ENCODE peak calls at places on chromosomes 3 and 15, in four cellular contexts. M is WTC11, L is HepG2, B is K562. I is an unnamed sample.

GRCh38 chr3:146187334-146187950 is 26.5 kb upstream of the PLOD2 start:
- DNase-seq in M (peak; percentile 16), L (no peak), B (no peak), I (no peak)

GRCh38 chr15:100125627-100126231 is 216.0 kb downstream of the ADAMTS17 start:
- DNase-seq in M (no peak), L (no peak), B (no peak), I (no peak)

GRCh38 chr15:55782901-55783300 is 39.9 kb upstream of the PRTG start:
- DNase-seq in M (no peak), L (no peak), B (no peak), I (peak; percentile 78)

GRCh38 chr15:50879016-50879415 is 29.5 kb upstream of the AP4E1 start:
- DNase-seq in M (no peak), L (no peak), B (no peak), I (no peak)

GRCh38 chr3:66121288-66121687 is 82.6 kb upstream of the MAGI1 start:
- DNase-seq in M (no peak), L (no peak), B (no peak), I (no peak)

GRCh38 chr3:152316318-152316717 is 47.6 kb downstream of the MBNL1 start:
- DNase-seq in M (no peak), L (no peak), B (no peak), I (no peak)

GRCh38 chr3:11737742-11738141 is 94.0 kb upstream of the VGLL4 start:
- DNase-seq in M (no peak), L (no peak), B (no peak), I (no peak)

GRCh38 chr3:179071161-179071568 is 444 bp downstream of the ZMAT3 start:
- DNase-seq in M (no peak), L (peak; percentile 13), B (no peak), I (no peak)

GRCh38 chr3:64199933-64200332 is 25.3 kb downstream of the PRICKLE2 start:
- DNase-seq in M (no peak), L (no peak), B (no peak), I (no peak)

GRCh38 chr3:113287111-113287817 is 75.9 kb downstream of the BOC start:
- DNase-seq in M (no peak), L (peak; percentile 21), B (peak; percentile 26), I (no peak)

GRCh38 chr3:186277268-186277909 is 84.6 kb downstream of the DGKG start:
- DNase-seq in M (no peak), L (peak; percentile 20), B (peak; percentile 39), I (no peak)

GRCh38 chr3:100033184-100033583 is 81.1 kb downstream of the FILIP1L start:
- DNase-seq in M (no peak), L (no peak), B (no peak), I (no peak)

GRCh38 chr3:5739299-5739935 is 551.9 kb downstream of the EDEM1 start:
- DNase-seq in M (no peak), L (no peak), B (no peak), I (no peak)

GRCh38 chr15:88878720-88879184 is 16.6 kb downstream of the HAPLN3 start:
- DNase-seq in M (peak; percentile 86), L (peak; percentile 37), B (peak; percentile 83), I (peak; percentile 85)

GRCh38 chr3:2686816-2687502 is 423.2 kb downstream of the IL5RA start:
- DNase-seq in M (no peak), L (no peak), B (no peak), I (no peak)

GRCh38 chr3:34260266-34260990 is 462.0 kb downstream of the PDCD6IP start:
- DNase-seq in M (peak; percentile 65), L (peak; percentile 10), B (peak; percentile 45), I (peak; percentile 47)

GRCh38 chr15:100770781-100771584 is 108.6 kb upstream of the ALDH1A3 start:
- DNase-seq in M (peak; percentile 5), L (no peak), B (no peak), I (peak; percentile 63)

GRCh38 chr3:49841126-49841525 is 15.2 kb downstream of the TRAIP start:
- DNase-seq in M (peak; percentile 66), L (no peak), B (peak; percentile 37), I (no peak)

GRCh38 chr15:75002398-75002797 is 7.0 kb downstream of the SCAMP5 start:
- DNase-seq in M (no peak), L (no peak), B (no peak), I (peak; percentile 75)

GRCh38 chr15:55283295-55284147 is 6.1 kb downstream of the RAB27A start:
- DNase-seq in M (no peak), L (no peak), B (no peak), I (no peak)

GRCh38 chr15:88144921-88145320 is 111.6 kb downstream of the NTRK3 start:
- DNase-seq in M (no peak), L (no peak), B (no peak), I (no peak)

GRCh38 chr15:58569455-58569854 is 137.7 kb downstream of the LIPC start:
- DNase-seq in M (no peak), L (no peak), B (no peak), I (no peak)

GRCh38 chr15:39657714-39658113 is 76.8 kb downstream of the THBS1 start:
- DNase-seq in M (no peak), L (no peak), B (no peak), I (no peak)

GRCh38 chr3:185851046-185851445 is 26.2 kb upstream of the IGF2BP2 start:
- DNase-seq in M (no peak), L (no peak), B (no peak), I (no peak)

GRCh38 chr3:74845086-74845485 is 230.6 kb upstream of the CNTN3 start:
- DNase-seq in M (no peak), L (no peak), B (no peak), I (no peak)

GRCh38 chr3:188578579-188579363 is 424.8 kb downstream of the LPP start:
- DNase-seq in M (no peak), L (no peak), B (no peak), I (no peak)

GRCh38 chr3:171566803-171567422 is 106.7 kb upstream of the TNIK start:
- DNase-seq in M (no peak), L (peak; percentile 41), B (peak; percentile 64), I (peak; percentile 50)

GRCh38 chr3:55968331-55968730 is 481.2 kb upstream of the WNT5A start:
- DNase-seq in M (no peak), L (no peak), B (no peak), I (no peak)

GRCh38 chr3:39288300-39288808 is 8.5 kb upstream of the CX3CR1 start:
- DNase-seq in M (peak; percentile 94), L (peak; percentile 74), B (peak; percentile 95), I (peak; percentile 92)

GRCh38 chr3:81871358-81872152 is 110.1 kb upstream of the GBE1 start:
- DNase-seq in M (no peak), L (no peak), B (no peak), I (peak; percentile 5)

GRCh38 chr15:55858661-55859060 is 115.7 kb upstream of the PRTG start:
- DNase-seq in M (no peak), L (no peak), B (no peak), I (no peak)

GRCh38 chr3:139732729-139733128 is 55.0 kb upstream of the NMNAT3 start:
- DNase-seq in M (no peak), L (no peak), B (no peak), I (no peak)

GRCh38 chr3:176954517-176954916 is 242.8 kb downstream of the TBL1XR1 start:
- DNase-seq in M (no peak), L (no peak), B (no peak), I (no peak)
- TF ChIP-seq FOXJ3 in M (no peak), L (no peak), B (no peak), I (no peak)

DNA sequence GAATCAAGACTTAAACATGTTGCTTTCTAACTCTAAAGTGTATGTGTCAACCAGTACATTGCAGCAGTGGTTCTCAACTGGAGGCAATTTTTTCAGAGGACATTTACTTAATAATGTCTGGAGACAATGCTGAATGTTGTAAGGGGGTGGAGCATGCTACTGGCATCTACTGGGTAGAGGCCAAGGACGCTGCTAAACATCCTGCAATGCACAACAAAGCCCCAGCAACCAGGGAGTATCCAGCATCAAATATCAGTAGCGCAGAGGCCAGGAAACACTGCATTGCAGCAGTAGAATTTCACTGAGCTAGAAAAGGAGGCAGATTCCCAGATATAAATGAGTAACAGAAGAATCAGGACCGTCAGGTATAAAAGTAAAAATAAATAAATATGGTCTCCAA is 79.8 kb upstream of the GRM7 start:
- DNase-seq in M (no peak), L (no peak), B (no peak), I (no peak)
- TF ChIP-seq MAX in M (no peak), L (no peak), B (no peak), I (no peak)

DNA sequence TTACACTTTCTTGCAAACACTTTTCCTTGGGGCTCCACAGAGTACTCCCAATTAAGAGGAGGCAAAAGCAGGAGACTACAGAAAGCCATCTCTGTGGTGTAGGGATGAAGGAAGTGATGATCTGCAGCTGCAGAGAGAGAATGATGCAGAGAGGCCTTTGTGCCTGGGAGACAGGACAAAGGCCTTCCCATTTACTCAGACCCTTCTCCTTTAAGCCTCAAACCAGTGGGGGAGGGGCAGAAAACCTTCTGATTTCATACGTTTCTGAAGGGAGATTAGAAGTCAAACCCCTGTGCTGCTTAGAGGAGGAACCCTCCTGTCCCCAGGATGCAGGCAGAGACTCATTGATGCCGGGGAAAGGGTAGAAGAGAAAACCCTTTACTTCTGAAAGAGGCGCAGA is 130.8 kb downstream of the NEO1 start:
- DNase-seq in M (peak; percentile 15), L (no peak), B (no peak), I (no peak)
- TF ChIP-seq FOXJ3 in M (no peak), L (no peak), B (no peak), I (no peak)

GRCh38 chr3:169232863-169233262 is 430.6 kb downstream of the MECOM start:
- DNase-seq in M (no peak), L (no peak), B (no peak), I (no peak)

GRCh38 chr3:169228522-169228921 is 435.0 kb downstream of the MECOM start:
- DNase-seq in M (no peak), L (no peak), B (no peak), I (no peak)

GRCh38 chr3:169227911-169228310 is 435.6 kb downstream of the MECOM start:
- DNase-seq in M (no peak), L (no peak), B (no peak), I (no peak)
- TF ChIP-seq MAX in M (no peak), L (no peak), B (no peak), I (no peak)

GRCh38 chr3:58581328-58582091 is 4.3 kb upstream of the FAM107A start:
- DNase-seq in M (no peak), L (no peak), B (no peak), I (no peak)
- TF ChIP-seq FOXJ3 in M (no peak), L (no peak), B (no peak), I (no peak)

GRCh38 chr3:46552538-46552937 is 13.6 kb downstream of the LRRC2 start:
- DNase-seq in M (no peak), L (no peak), B (no peak), I (no peak)

GRCh38 chr3:46546896-46547440 is 19.1 kb downstream of the LRRC2 start:
- DNase-seq in M (no peak), L (no peak), B (no peak), I (no peak)

GRCh38 chr3:46549408-46549904 is 16.6 kb downstream of the LRRC2 start:
- DNase-seq in M (peak; percentile 38), L (no peak), B (peak; percentile 59), I (no peak)

GRCh38 chr3:46551615-46552014 is 14.5 kb downstream of the LRRC2 start:
- DNase-seq in M (no peak), L (no peak), B (no peak), I (no peak)

GRCh38 chr3:46549989-46550388 is 16.1 kb downstream of the LRRC2 start:
- DNase-seq in M (no peak), L (no peak), B (no peak), I (no peak)
- TF ChIP-seq MAX in M (no peak), L (no peak), B (no peak), I (no peak)

I was measured in SK-N-SH.